ENCODE peak calls at places on chromosomes 2 and 18, in four cellular contexts. One of them, this sample, is unnamed.

GRCh38 chr18:12811191-12811950 is 72.7 kb downstream of the PTPN2 start:
- DNase-seq in IMR-90: peak; percentile 34
- DNase-seq in H9: no peak
- DNase-seq in neuronal stem cell: no peak
- DNase-seq in this sample: no peak

GRCh38 chr2:626491-627339 is 50.5 kb downstream of the TMEM18 start:
- DNase-seq in H9: no peak
- DNase-seq in IMR-90: no peak
- DNase-seq in neuronal stem cell: no peak
- DNase-seq in this sample: no peak

GRCh38 chr2:201580486-201580885 is 62.8 kb downstream of the TMEM237 start:
- DNase-seq in IMR-90: peak; percentile 89
- DNase-seq in neuronal stem cell: no peak
- DNase-seq in H9: no peak
- DNase-seq in this sample: no peak

GRCh38 chr2:144382848-144383247 is 137.1 kb downstream of the ZEB2 start:
- DNase-seq in IMR-90: no peak
- DNase-seq in neuronal stem cell: no peak
- DNase-seq in H9: no peak
- DNase-seq in this sample: no peak

GRCh38 chr2:172083725-172084483 is 1.4 kb upstream of the DLX1 start:
- DNase-seq in H9: no peak
- DNase-seq in IMR-90: no peak
- DNase-seq in neuronal stem cell: peak; percentile 43
- DNase-seq in this sample: no peak

GRCh38 chr2:48946444-48947048 is 191.0 kb upstream of the LHCGR start:
- DNase-seq in IMR-90: peak; percentile 43
- DNase-seq in H9: peak; percentile 38
- DNase-seq in neuronal stem cell: peak; percentile 49
- DNase-seq in this sample: peak; percentile 69

GRCh38 chr2:20682166-20682565 is 15.2 kb downstream of the GDF7 start:
- DNase-seq in IMR-90: peak; percentile 23
- DNase-seq in H9: peak; percentile 49
- DNase-seq in neuronal stem cell: no peak
- DNase-seq in this sample: no peak

GRCh38 chr2:82395531-82395930 is 2063.5 kb downstream of the SUCLG1 start:
- DNase-seq in neuronal stem cell: no peak
- DNase-seq in IMR-90: no peak
- DNase-seq in H9: no peak
- DNase-seq in this sample: no peak

GRCh38 chr2:40037303-40037702 is 258.2 kb upstream of the THUMPD2 start:
- DNase-seq in neuronal stem cell: no peak
- DNase-seq in H9: no peak
- DNase-seq in IMR-90: no peak
- DNase-seq in this sample: no peak

GRCh38 chr2:58479557-58480120 is 238.5 kb upstream of the FANCL start:
- DNase-seq in H9: peak; percentile 49
- DNase-seq in neuronal stem cell: no peak
- DNase-seq in IMR-90: no peak
- DNase-seq in this sample: peak; percentile 81

GRCh38 chr18:75205760-75206109 is 3.2 kb downstream of the PTGR3 start:
- DNase-seq in H9: no peak
- DNase-seq in neuronal stem cell: peak; percentile 23
- DNase-seq in IMR-90: peak; percentile 54
- DNase-seq in this sample: peak; percentile 57

GRCh38 chr2:63053235-63053888 is 2.7 kb downstream of the OTX1 start:
- DNase-seq in IMR-90: no peak
- DNase-seq in H9: no peak
- DNase-seq in neuronal stem cell: no peak
- DNase-seq in this sample: peak; percentile 20

GRCh38 chr2:83305758-83306378 is 1153.2 kb downstream of the SUCLG1 start:
- DNase-seq in neuronal stem cell: no peak
- DNase-seq in IMR-90: no peak
- DNase-seq in H9: no peak
- DNase-seq in this sample: peak; percentile 11

GRCh38 chr2:213188971-213189899 is 37.8 kb upstream of the IKZF2 start:
- DNase-seq in neuronal stem cell: peak; percentile 86
- DNase-seq in IMR-90: peak; percentile 52
- DNase-seq in H9: peak; percentile 67
- DNase-seq in this sample: peak; percentile 95

GRCh38 chr2:119333360-119333759 is 33.3 kb downstream of the C2orf76 start:
- DNase-seq in neuronal stem cell: no peak
- DNase-seq in H9: no peak
- DNase-seq in IMR-90: peak; percentile 17
- DNase-seq in this sample: peak; percentile 15

GRCh38 chr2:71832844-71833243 is 314.8 kb downstream of the CYP26B1 start:
- DNase-seq in H9: peak; percentile 10
- DNase-seq in IMR-90: no peak
- DNase-seq in neuronal stem cell: no peak
- DNase-seq in this sample: no peak

GRCh38 chr2:151302286-151302878 is 12.9 kb upstream of the NMI start:
- DNase-seq in neuronal stem cell: no peak
- DNase-seq in H9: no peak
- DNase-seq in IMR-90: peak; percentile 23
- DNase-seq in this sample: no peak

GRCh38 chr18:7940379-7940778 is 373.3 kb downstream of the PTPRM start:
- DNase-seq in H9: no peak
- DNase-seq in neuronal stem cell: no peak
- DNase-seq in IMR-90: no peak
- DNase-seq in this sample: peak; percentile 10

GRCh38 chr2:56376699-56377665 is 193.2 kb downstream of the CCDC85A start:
- DNase-seq in neuronal stem cell: no peak
- DNase-seq in H9: no peak
- DNase-seq in IMR-90: no peak
- DNase-seq in this sample: no peak

GRCh38 chr2:198638579-198638978 is 819.2 kb downstream of the SATB2 start:
- DNase-seq in H9: no peak
- DNase-seq in IMR-90: peak; percentile 9
- DNase-seq in neuronal stem cell: no peak
- DNase-seq in this sample: no peak

GRCh38 chr2:12676771-12677170 is 40.0 kb upstream of the TRIB2 start:
- DNase-seq in H9: no peak
- DNase-seq in neuronal stem cell: no peak
- DNase-seq in IMR-90: no peak
- DNase-seq in this sample: no peak

GRCh38 chr18:55500316-55501086 is 87.5 kb downstream of the TCF4 start:
- DNase-seq in neuronal stem cell: no peak
- DNase-seq in IMR-90: peak; percentile 92
- DNase-seq in H9: no peak
- DNase-seq in this sample: no peak

GRCh38 chr2:200635251-200635650 is 49.4 kb downstream of the AOX1 start:
- DNase-seq in H9: no peak
- DNase-seq in neuronal stem cell: no peak
- DNase-seq in IMR-90: no peak
- DNase-seq in this sample: no peak

GRCh38 chr2:2870106-2870505 is 507.5 kb downstream of the EIPR1 start:
- DNase-seq in IMR-90: no peak
- DNase-seq in H9: no peak
- DNase-seq in neuronal stem cell: no peak
- DNase-seq in this sample: no peak

GRCh38 chr2:4618630-4619228 is 915.4 kb downstream of the DCDC2C start:
- DNase-seq in neuronal stem cell: no peak
- DNase-seq in H9: no peak
- DNase-seq in IMR-90: no peak
- DNase-seq in this sample: no peak

GRCh38 chr2:241620419-241620769 is 16.6 kb downstream of the THAP4 start:
- DNase-seq in IMR-90: peak; percentile 33
- DNase-seq in neuronal stem cell: no peak
- DNase-seq in H9: no peak
- DNase-seq in this sample: no peak

GRCh38 chr2:84866121-84866520 is 14.8 kb downstream of the TRABD2A start:
- DNase-seq in IMR-90: peak; percentile 38
- DNase-seq in H9: no peak
- DNase-seq in neuronal stem cell: no peak
- DNase-seq in this sample: no peak

GRCh38 chr2:69375494-69376353 is 11.3 kb downstream of the GFPT1 start:
- DNase-seq in H9: no peak
- DNase-seq in IMR-90: peak; percentile 27
- DNase-seq in neuronal stem cell: no peak
- DNase-seq in this sample: peak; percentile 63

GRCh38 chr2:104859310-104860130 is 5.6 kb downstream of the POU3F3 start:
- DNase-seq in IMR-90: no peak
- DNase-seq in H9: no peak
- DNase-seq in neuronal stem cell: no peak
- DNase-seq in this sample: peak; percentile 13

GRCh38 chr2:1651131-1652066 is 92.9 kb downstream of the PXDN start:
- DNase-seq in IMR-90: no peak
- DNase-seq in neuronal stem cell: no peak
- DNase-seq in H9: no peak
- DNase-seq in this sample: no peak

GRCh38 chr18:55633032-55633431 is 45.0 kb upstream of the TCF4 start:
- DNase-seq in IMR-90: no peak
- DNase-seq in neuronal stem cell: no peak
- DNase-seq in H9: no peak
- DNase-seq in this sample: no peak

GRCh38 chr18:56702946-56703345 is 51.8 kb downstream of the WDR7 start:
- DNase-seq in neuronal stem cell: peak; percentile 21
- DNase-seq in H9: no peak
- DNase-seq in IMR-90: peak; percentile 50
- DNase-seq in this sample: peak; percentile 36

GRCh38 chr2:118913805-118914645 is 28.0 kb upstream of the MARCO start:
- DNase-seq in IMR-90: no peak
- DNase-seq in H9: no peak
- DNase-seq in neuronal stem cell: no peak
- DNase-seq in this sample: no peak

GRCh38 chr2:48530033-48530804 is at the start of gene STON1:
- DNase-seq in neuronal stem cell: peak; percentile 45
- DNase-seq in H9: peak; percentile 64
- DNase-seq in IMR-90: peak; percentile 25
- DNase-seq in this sample: peak; percentile 47

GRCh38 chr18:77140439-77141109 is 8.0 kb upstream of the MBP start:
- DNase-seq in IMR-90: no peak
- DNase-seq in H9: no peak
- DNase-seq in neuronal stem cell: no peak
- DNase-seq in this sample: no peak

GRCh38 chr2:193824474-193824873 is 1629.7 kb upstream of the TMEFF2 start:
- DNase-seq in IMR-90: no peak
- DNase-seq in H9: no peak
- DNase-seq in neuronal stem cell: no peak
- DNase-seq in this sample: no peak

GRCh38 chr2:453132-453531 is 165.2 kb upstream of the ALKAL2 start:
- DNase-seq in H9: peak; percentile 5
- DNase-seq in IMR-90: no peak
- DNase-seq in neuronal stem cell: no peak
- DNase-seq in this sample: no peak

DNA sequence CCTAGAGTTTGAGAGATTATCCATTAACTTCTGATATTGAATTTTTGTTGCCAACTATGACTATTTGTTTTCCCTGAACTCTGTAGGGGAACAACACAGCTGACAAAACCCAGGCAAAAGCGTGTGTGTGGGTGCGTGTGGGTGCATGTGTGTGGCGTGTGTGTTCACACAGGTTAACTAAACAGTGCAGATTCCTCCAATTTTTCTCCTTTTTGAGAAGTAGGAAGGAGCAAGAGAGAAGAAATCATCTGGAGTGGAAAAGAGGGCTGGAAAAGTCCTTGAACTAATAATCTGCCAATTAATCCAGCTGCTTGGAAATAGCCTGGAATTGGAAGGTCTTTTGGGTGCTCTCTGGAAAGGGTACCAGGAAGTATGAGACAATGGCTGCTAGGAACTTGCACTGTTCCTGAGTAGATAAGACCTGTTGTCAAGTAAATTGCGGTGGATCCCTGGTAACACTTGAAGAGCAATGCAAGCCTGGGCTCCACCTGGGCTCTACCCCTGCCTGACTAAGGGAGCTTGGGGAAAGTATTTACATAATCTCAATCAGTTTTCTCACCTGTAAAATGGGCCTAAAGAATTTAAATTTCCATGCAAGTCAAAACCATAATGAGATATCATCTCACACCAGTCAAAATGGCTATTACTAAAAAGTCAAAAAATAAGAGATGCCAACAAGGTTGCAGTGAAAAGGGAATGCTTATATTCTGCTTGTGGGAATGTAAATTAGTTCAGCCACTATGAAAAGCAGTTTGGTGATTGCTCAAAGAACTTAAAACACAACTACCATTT is 40.5 kb upstream of the IL1R1 start:
- DNase-seq in H9: no peak
- DNase-seq in neuronal stem cell: no peak
- DNase-seq in IMR-90: no peak
- DNase-seq in this sample: peak; percentile 21
- H4K8ac ChIP-seq in H9: no peak overlapping the region
- H4K8ac ChIP-seq in neuronal stem cell: no peak overlapping the region
- H4K8ac ChIP-seq in IMR-90: peak overlapping the region; percentile 10
- H4K8ac ChIP-seq in this sample: no peak overlapping the region

GRCh38 chr2:18891598-18892345 is 302.4 kb upstream of the NT5C1B start:
- DNase-seq in H9: no peak
- DNase-seq in IMR-90: peak; percentile 76
- DNase-seq in neuronal stem cell: no peak
- DNase-seq in this sample: no peak
- H3K27ac ChIP-seq in H9: no peak overlapping the region
- H3K27ac ChIP-seq in IMR-90: peak overlapping the region; percentile 77
- H3K27ac ChIP-seq in neuronal stem cell: no peak overlapping the region
- H3K27ac ChIP-seq in this sample: no peak overlapping the region

DNA sequence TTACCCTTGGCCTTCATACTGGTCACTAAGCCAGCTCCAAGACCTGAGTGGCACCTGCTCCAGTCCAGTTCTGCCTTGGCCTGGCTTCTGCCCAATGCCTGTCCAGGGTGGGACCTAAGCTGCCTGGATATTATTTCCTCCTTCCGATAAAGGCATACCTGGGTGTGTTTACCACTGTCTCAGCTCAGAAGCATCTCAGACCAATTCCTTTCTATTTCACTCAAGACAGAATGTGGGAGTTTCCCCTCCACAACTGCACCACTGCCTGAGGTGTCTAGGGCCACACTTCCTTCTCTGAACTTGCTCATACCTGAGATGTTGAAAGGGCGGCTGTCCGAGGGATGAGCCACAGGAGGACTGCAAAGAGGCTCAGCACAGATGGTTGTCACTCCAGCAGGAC is 18.4 kb upstream of the CAB39 start:
- DNase-seq in neuronal stem cell: no peak
- DNase-seq in H9: no peak
- DNase-seq in IMR-90: no peak
- DNase-seq in this sample: no peak
- H4K8ac ChIP-seq in neuronal stem cell: no peak overlapping the region
- H4K8ac ChIP-seq in H9: no peak overlapping the region
- H4K8ac ChIP-seq in IMR-90: no peak overlapping the region
- H4K8ac ChIP-seq in this sample: no peak overlapping the region

DNA sequence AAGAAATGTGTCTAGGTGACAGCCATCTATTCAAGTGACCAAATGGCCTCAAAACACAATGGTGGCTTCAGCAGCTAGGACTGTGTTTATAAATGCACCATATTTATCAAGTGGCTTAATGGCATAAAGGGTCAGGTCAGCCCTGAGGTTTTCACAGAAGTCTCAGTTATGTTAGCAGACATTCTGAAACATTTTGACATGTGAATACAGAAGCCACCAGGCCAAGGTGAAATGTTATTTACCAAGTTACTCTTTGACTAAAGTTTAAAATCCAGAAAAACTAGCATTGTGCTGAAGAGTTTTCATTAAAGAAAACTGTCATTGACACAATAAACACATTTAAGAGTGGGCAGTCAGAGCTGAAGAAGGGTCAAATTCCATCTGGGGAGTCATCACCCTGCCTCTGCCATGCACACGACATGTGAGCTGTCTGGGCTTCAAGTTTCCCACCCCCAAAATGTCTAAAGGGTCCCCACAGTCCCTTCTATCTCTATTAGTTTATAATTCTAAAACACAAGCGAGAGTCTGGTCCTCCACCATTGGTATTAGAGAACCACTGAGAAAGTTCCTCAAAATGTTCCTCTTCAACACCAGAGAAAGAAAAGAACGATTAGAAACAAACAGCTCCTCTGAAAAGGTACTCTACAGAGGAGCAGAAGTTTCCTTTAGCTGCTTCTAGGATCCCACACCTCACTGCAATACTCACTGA is 77.5 kb upstream of the FZD5 start:
- DNase-seq in H9: no peak
- DNase-seq in neuronal stem cell: no peak
- DNase-seq in IMR-90: no peak
- DNase-seq in this sample: no peak
- H3K27ac ChIP-seq in H9: no peak overlapping the region
- H3K27ac ChIP-seq in neuronal stem cell: peak overlapping the region; percentile 77
- H3K27ac ChIP-seq in IMR-90: no peak overlapping the region
- H3K27ac ChIP-seq in this sample: no peak overlapping the region